ENCODE peak calls at places on chromosomes 5 and 9, in four cellular contexts. Y is GM12878, Q is HepG2, H is K562. K is an unnamed sample.

GRCh38 chr5:179696605-179697004 is 2.2 kb upstream of the CANX start:
- DNase-seq in H (no peak), Y (no peak), Q (no peak), K (no peak)

GRCh38 chr5:137649228-137649890 is 86.5 kb downstream of the KLHL3 start:
- DNase-seq in H (no peak), Q (no peak), Y (no peak), K (no peak)

GRCh38 chr5:126428421-126428820 is 5.2 kb downstream of the GRAMD2B start:
- DNase-seq in Y (no peak), Q (no peak), H (no peak), K (no peak)

GRCh38 chr9:91843623-91844111 is 106.4 kb downstream of the ROR2 start:
- DNase-seq in H (no peak), Q (no peak), Y (no peak), K (no peak)

GRCh38 chr5:137019229-137019628 is 479.9 kb downstream of the SPOCK1 start:
- DNase-seq in Q (no peak), Y (no peak), H (no peak), K (no peak)

GRCh38 chr5:38557309-38557710 is 864 bp upstream of the LIFR start:
- DNase-seq in Q (no peak), Y (no peak), H (no peak), K (no peak)

GRCh38 chr9:127197861-127198430 is 66.6 kb upstream of the GARNL3 start:
- DNase-seq in H (no peak), Y (no peak), Q (no peak), K (no peak)

GRCh38 chr5:110063640-110064592 is 374.2 kb downstream of the MAN2A1 start:
- DNase-seq in H (no peak), Q (no peak), Y (no peak), K (no peak)

GRCh38 chr5:42242210-42242609 is 181.0 kb upstream of the GHR start:
- DNase-seq in Y (no peak), H (no peak), Q (no peak), K (no peak)

GRCh38 chr5:171595801-171596231 is 176.4 kb downstream of the FGF18 start:
- DNase-seq in Y (no peak), Q (peak; percentile 4), H (no peak), K (no peak)

GRCh38 chr5:58582411-58583393 is at the start of gene RAB3C:
- DNase-seq in Q (peak; percentile 78), Y (peak; percentile 25), H (peak; percentile 11), K (peak; percentile 95)

GRCh38 chr5:98771389-98772109 is 1.9 kb upstream of the RGMB start:
- DNase-seq in Q (peak; percentile 83), Y (peak; percentile 40), H (peak; percentile 70), K (peak; percentile 49)

GRCh38 chr5:80318212-80318611 is 1.6 kb upstream of the SPZ1 start:
- DNase-seq in Q (no peak), H (no peak), Y (no peak), K (no peak)

GRCh38 chr5:88979244-88979643 is 96.3 kb upstream of the MEF2C start:
- DNase-seq in Q (no peak), Y (peak; percentile 34), H (no peak), K (no peak)

DNA sequence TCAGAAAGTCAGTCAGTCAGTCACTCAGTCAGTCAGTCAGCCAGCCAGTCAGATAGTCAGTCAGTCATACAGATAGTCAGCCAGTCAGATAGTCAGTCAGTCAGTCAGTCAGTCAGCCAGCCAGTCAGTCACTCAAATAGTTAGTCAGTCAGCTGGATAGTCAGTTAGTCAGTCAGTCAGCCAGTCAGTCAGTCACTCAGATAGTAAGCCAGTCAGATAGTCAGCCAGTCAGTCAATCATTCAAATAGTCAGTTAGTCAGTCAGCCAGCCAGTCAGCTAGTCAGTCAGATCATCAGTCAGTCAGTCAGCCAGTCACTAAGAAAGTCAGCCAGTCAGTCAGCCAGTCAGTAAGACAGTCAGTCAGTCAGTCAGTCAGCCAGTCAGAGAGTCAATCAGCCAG is 477.1 kb downstream of the AGTPBP1 start:
- DNase-seq in H (no peak), Y (no peak), Q (no peak), K (no peak)
- TF ChIP-seq NR2C2 in H (no peak), Y (no peak), Q (no peak), K (no peak)

GRCh38 chr9:20286154-20286553 is 336.1 kb downstream of the MLLT3 start:
- DNase-seq in H (no peak), Y (no peak), Q (no peak), K (no peak)
- TF ChIP-seq NR2C2 in H (no peak), Y (no peak), Q (no peak), K (no peak)

DNA sequence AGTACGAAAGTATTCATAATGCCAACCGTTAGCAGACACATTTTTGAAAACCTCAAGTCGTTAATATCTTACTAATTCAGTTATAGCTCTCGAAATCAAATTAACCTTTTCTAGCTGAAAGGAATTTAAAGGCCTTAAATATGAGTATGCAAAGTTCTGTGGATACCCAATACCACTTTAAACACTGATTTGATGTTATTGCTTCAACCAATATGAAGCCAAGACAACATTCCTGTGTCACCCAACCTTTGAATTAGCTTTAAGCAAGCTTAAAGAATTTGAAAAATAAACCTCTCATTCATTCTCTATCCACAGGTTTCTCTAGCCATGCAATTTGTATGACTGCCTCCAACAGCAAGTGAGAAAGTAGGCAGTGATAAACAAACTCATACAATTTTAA is 204.4 kb downstream of the MCTP1 start:
- DNase-seq in H (no peak), Y (no peak), Q (no peak), K (no peak)
- TF ChIP-seq NR2C2 in H (no peak), Y (no peak), Q (no peak), K (no peak)

GRCh38 chr9:68955281-68955680 is 58.6 kb downstream of the PRKACG start:
- DNase-seq in H (no peak), Y (no peak), Q (no peak), K (no peak)
- TF ChIP-seq NR2C2 in H (no peak), Y (no peak), Q (no peak), K (no peak)

DNA sequence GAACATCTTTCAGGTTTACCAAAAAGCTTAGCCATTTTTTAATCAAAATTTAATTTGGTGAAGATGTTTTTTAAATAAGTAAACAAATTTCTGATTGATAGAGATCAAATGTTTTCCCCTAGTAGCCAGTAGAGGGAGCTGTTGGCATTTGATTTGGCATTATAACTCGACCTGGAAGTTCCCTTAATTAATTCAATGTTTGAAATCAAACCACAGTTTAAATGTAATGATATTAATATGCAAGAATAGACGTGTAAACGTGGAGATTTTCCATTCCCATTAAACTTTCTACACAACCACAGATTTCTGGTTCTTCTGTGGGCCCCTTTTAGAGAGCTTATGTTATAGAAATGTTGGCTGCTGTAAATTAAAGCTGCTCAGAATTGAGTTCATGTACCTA is 148.1 kb upstream of the MPDZ start:
- DNase-seq in H (peak; percentile 23), Q (peak; percentile 14), Y (no peak), K (no peak)
- TF ChIP-seq NR2C2 in H (no peak), Q (no peak), Y (no peak), K (no peak)

DNA sequence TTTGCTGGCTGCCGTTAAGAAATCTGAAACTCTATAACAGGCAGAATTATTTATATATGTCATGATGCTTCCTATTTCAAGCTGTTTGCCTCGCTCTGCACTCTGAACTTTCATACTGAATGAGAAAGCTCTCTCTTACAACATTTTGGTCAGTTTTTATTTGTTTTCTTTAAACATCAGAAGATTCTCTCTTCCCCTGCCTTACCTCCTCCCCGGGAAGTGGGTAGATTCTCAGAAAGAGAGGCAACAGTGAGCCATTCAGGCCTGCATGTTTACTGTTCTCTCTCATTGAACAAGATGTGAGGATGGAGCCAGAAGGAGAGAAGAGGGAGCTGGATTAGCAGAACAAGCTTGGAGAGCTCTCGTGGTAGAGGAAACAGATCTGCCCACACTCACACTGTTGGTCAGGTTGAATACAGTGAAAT is 144.6 kb downstream of the ARHGEF28 start:
- DNase-seq in Y (no peak), H (no peak), Q (peak; percentile 77), K (no peak)
- TF ChIP-seq NR2C2 in Y (no peak), H (no peak), Q (no peak), K (no peak)

GRCh38 chr5:621341-621761 is 9.2 kb downstream of the CEP72 start:
- DNase-seq in Q (no peak), H (peak; percentile 7), Y (no peak), K (no peak)
- TF ChIP-seq NR2C2 in Q (no peak), H (no peak), Y (no peak), K (no peak)

DNA sequence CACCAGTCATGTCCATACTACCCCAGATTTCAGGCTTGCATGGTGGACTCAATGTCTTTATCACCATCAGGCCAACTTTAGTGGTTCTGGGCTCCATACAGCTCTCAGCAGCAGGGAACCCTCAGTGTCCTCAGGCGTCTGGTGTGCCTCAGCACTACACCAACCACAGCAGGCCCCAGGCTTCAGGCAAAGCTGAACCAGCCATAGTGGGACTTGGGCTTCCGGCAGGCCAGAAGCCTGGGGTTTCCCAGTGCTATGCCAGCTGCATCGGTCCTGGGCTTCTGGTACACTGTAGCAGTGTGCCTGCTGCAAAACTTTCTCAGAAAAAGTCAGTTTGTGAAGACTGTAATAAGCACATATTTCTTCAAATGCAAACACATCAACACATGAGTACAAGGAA is 11.0 kb upstream of the ZDHHC21 start:
- DNase-seq in Q (no peak), Y (no peak), H (no peak), K (no peak)
- TF ChIP-seq NR2C2 in Q (no peak), Y (no peak), H (no peak), K (no peak)

GRCh38 chr9:85516976-85517637 is 224.6 kb downstream of the AGTPBP1 start:
- DNase-seq in H (no peak), Y (no peak), Q (no peak), K (no peak)
- TF ChIP-seq NR2C2 in H (no peak), Y (no peak), Q (no peak), K (no peak)

K was measured in WTC11.